ENCODE peak calls at places on chromosomes 7 and 10, in four cellular contexts. K, E, J and H are unnamed samples.

GRCh38 chr7:105473163-105473562 is 48.9 kb downstream of the PUS7 start:
- DNase-seq in J (no peak), E (no peak), K (no peak), H (no peak)

GRCh38 chr7:93198472-93198871 is 27.8 kb downstream of the HEPACAM2 start:
- DNase-seq in E (no peak), J (no peak), K (no peak), H (no peak)

GRCh38 chr7:106770191-106770590 is 94.9 kb upstream of the PIK3CG start:
- DNase-seq in K (no peak), E (no peak), J (no peak), H (no peak)

GRCh38 chr7:5423272-5423843 is at the start of gene TNRC18:
- DNase-seq in E (peak), J (peak), K (no peak), H (no peak)

GRCh38 chr10:43390791-43391190 is 18.2 kb downstream of the HNRNPF start:
- DNase-seq in E (no peak), K (no peak), J (no peak), H (no peak)

GRCh38 chr10:114795039-114795438 is 26.5 kb upstream of the FHIP2A start:
- DNase-seq in J (no peak), K (no peak), E (no peak), H (no peak)

GRCh38 chr10:45547966-45548513 is 124.5 kb downstream of the ZFAND4 start:
- DNase-seq in K (no peak), E (no peak), J (no peak), H (no peak)

GRCh38 chr10:131653550-131654470 is 247.0 kb upstream of the PPP2R2D start:
- DNase-seq in J (no peak), K (no peak), E (no peak), H (no peak)

GRCh38 chr7:137755846-137756685 is 90.7 kb downstream of the DGKI start:
- DNase-seq in E (no peak), J (no peak), K (no peak), H (no peak)

DNA sequence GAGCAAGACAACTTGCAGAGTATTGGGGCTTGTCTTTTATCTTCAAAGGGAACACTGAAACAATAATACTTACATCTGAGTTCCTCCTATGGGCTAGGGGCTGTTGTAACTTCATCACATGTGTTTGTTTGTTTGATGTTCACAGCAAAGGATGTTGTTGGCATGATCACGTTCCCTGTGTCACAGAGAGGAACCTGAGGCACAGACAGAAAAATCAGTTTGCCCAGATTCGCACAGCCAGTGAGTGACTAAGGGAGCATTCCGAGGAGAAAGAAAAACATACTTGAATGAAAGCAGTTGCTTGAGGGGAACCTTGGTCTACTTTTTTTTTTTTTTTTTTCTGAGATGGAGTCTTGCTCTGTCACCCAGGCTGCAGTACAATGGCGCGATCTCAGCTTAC is 87.2 kb upstream of the PFKP start:
- DNase-seq in K (no peak), E (no peak), J (no peak), H (no peak)
- TF ChIP-seq CTCF in K (no peak), E (no peak), J (no peak), H (no peak)

GRCh38 chr7:73612598-73613269 is 11.6 kb downstream of the MLXIPL start:
- DNase-seq in K (no peak), E (peak), J (no peak), H (no peak)
- TF ChIP-seq CTCF in K (no peak), E (peak), J (no peak), H (no peak)

DNA sequence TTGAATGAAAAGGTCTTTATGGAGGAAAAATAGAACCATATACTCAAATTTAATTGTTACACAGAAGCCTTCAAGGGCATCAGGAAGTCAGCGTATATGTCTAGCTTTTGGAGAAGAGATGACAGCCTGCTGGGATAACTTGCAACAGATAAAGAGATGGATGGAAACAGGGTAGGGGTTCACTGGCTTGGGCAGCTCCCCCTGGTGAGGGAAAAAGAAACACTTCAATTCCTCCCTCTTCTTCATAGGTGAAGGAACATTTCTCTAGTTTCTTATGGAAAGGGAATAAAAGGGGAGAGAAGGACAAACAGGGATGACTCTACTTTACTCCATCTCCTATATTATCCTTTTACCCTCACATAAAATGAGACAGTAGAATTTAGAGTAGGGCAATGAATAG is 635.7 kb downstream of the PHTF2 start:
- DNase-seq in J (no peak), K (no peak), E (no peak), H (no peak)
- TF ChIP-seq CTCF in J (no peak), K (no peak), E (no peak), H (no peak)

DNA sequence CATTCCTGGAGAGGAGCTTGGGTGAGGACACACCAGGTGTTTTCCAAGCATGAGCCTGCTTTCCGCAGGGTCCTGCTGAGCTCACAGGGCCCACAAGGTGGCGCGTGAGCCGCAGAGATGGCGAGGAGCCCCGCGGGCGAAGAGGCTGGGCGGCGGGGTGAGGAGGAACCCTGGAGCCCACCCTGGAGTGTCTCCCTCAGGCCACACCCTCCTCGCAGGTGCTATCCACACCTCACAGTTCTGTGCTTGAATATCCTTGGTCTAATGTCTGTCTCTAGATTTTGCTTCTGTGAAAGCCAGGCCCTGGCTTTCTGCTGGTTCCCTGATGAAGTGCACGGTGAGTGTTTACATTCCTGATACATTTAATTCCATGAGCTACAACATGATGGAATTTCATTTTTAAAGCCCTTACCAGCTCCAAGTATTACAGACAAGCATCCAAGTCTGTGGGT is 433.6 kb downstream of the ACTR3B start:
- DNase-seq in K (peak), J (peak), E (no peak), H (no peak)
- TF ChIP-seq CTCF in K (peak), J (peak), E (no peak), H (no peak)

GRCh38 chr7:24982917-24983316 is 2.9 kb upstream of the OSBPL3 start:
- DNase-seq in K (no peak), E (no peak), J (no peak), H (no peak)
- TF ChIP-seq CTCF in K (no peak), E (no peak), J (no peak), H (no peak)

DNA sequence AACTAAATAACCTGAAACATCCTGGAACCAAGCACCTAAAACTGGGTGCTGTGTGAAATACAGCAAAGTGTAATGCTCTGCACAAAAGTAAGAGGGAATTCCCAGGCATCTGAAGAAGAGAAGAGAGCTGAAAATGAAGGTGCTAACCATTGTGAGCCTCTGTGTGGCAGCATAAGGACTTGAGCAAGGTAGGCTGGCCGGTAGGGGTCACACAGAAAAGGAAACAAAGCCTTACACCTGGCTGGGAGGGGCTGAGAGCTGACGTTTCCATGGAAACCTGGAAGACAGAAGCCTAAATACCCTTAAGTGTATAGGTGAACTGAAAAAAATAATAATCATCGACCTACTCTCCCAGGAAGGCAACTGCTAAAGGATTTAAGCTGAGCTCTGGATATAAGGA is 48.6 kb downstream of the CUL1 start:
- DNase-seq in E (no peak), K (no peak), J (no peak), H (no peak)
- TF ChIP-seq CTCF in E (no peak), K (peak), J (no peak), H (no peak)

GRCh38 chr7:104150470-104150869 is 57.3 kb downstream of the ORC5 start:
- DNase-seq in E (no peak), K (no peak), J (no peak), H (no peak)
- TF ChIP-seq CTCF in E (no peak), K (no peak), J (no peak), H (no peak)

GRCh38 chr10:84158061-84158460 is 15.5 kb upstream of the GPR15LG start:
- DNase-seq in K (no peak), E (no peak), J (no peak), H (no peak)

GRCh38 chr10:84163992-84164391 is 9.6 kb upstream of the GPR15LG start:
- DNase-seq in E (no peak), K (no peak), J (no peak), H (no peak)

GRCh38 chr10:84159076-84159475 is 14.5 kb upstream of the GPR15LG start:
- DNase-seq in J (no peak), K (no peak), E (no peak), H (no peak)

GRCh38 chr10:84158549-84158948 is 15.1 kb upstream of the GPR15LG start:
- DNase-seq in J (no peak), K (no peak), E (no peak), H (no peak)

GRCh38 chr10:84160663-84161362 is 12.8 kb upstream of the GPR15LG start:
- DNase-seq in K (no peak), E (no peak), J (no peak), H (no peak)
- TF ChIP-seq CTCF in K (peak), E (peak), J (no peak), H (no peak)

GRCh38 chr10:82796510-82796909 is 921.5 kb downstream of the NRG3 start:
- DNase-seq in K (no peak), J (no peak), E (no peak), H (no peak)
- TF ChIP-seq CTCF in K (peak), J (peak), E (no peak), H (no peak)